ENCODE peak calls at places on chromosomes 5 and 9, in four cellular contexts. P is heart left ventricle; Y is CD4-positive, alpha-beta memory T cell; A is GM23248. S is an unnamed sample.

GRCh38 chr9:81851340-81851739 is 76.9 kb upstream of the SPATA31D4 start:
- DNase-seq in P (no peak), A (no peak), Y (no peak), S (no peak)

GRCh38 chr9:132548971-132549649 is 33.3 kb upstream of the BARHL1 start:
- DNase-seq in A (no peak), P (peak; percentile 10), Y (no peak), S (no peak)

GRCh38 chr5:83589786-83590185 is 118.2 kb downstream of the VCAN start:
- DNase-seq in P (no peak), A (no peak), Y (no peak), S (no peak)

GRCh38 chr9:80874276-80874675 is 815.1 kb downstream of the TLE1 start:
- DNase-seq in Y (no peak), A (peak; percentile 42), P (no peak), S (no peak)

GRCh38 chr9:119092125-119092524 is 277.1 kb downstream of the BRINP1 start:
- DNase-seq in P (no peak), A (peak; percentile 21), Y (no peak), S (no peak)

GRCh38 chr9:109990541-109990940 is 210.5 kb downstream of the PALM2AKAP2 start:
- DNase-seq in P (no peak), Y (no peak), A (peak; percentile 38), S (no peak)

GRCh38 chr5:178215263-178216002 is 11.1 kb downstream of the HNRNPAB start:
- DNase-seq in A (no peak), Y (no peak), P (no peak), S (no peak)

GRCh38 chr5:37187465-37187977 is 61.7 kb downstream of the CPLANE1 start:
- DNase-seq in P (no peak), A (no peak), Y (no peak), S (no peak)

GRCh38 chr5:59275537-59276276 is 617.8 kb downstream of the PDE4D start:
- DNase-seq in A (peak; percentile 63), P (no peak), Y (no peak), S (no peak)

GRCh38 chr5:107331882-107332281 is 338.9 kb downstream of the EFNA5 start:
- DNase-seq in P (no peak), Y (no peak), A (no peak), S (no peak)

GRCh38 chr5:151319334-151319733 is 15.8 kb upstream of the SLC36A3 start:
- DNase-seq in P (no peak), A (peak; percentile 39), Y (no peak), S (no peak)

GRCh38 chr9:38687389-38687842 is 32.5 kb downstream of the FAM240B start:
- DNase-seq in Y (peak; percentile 26), A (no peak), P (peak; percentile 79), S (peak; percentile 2)

GRCh38 chr5:111511174-111512025 is 935 bp downstream of the STARD4 start:
- DNase-seq in A (peak; percentile 64), P (no peak), Y (peak; percentile 12), S (no peak)

GRCh38 chr9:111798786-111799185 is 4.0 kb upstream of the SHOC1 start:
- DNase-seq in Y (no peak), P (no peak), A (peak; percentile 82), S (no peak)

GRCh38 chr5:144248015-144248414 is 77.3 kb downstream of the KCTD16 start:
- DNase-seq in Y (no peak), P (no peak), A (no peak), S (no peak)

GRCh38 chr9:9412241-9412640 is 1200.6 kb downstream of the PTPRD start:
- DNase-seq in P (no peak), Y (no peak), A (no peak), S (no peak)

GRCh38 chr9:8679405-8679951 is 879.9 kb upstream of the DMAC1 start:
- DNase-seq in A (no peak), P (no peak), Y (no peak), S (no peak)

GRCh38 chr9:133797406-133798150 is 59.4 kb upstream of the SARDH start:
- DNase-seq in A (no peak), P (no peak), Y (no peak), S (no peak)

GRCh38 chr5:16508730-16509531 is 43.3 kb upstream of the ZNF622 start:
- DNase-seq in Y (no peak), P (peak; percentile 79), A (peak; percentile 65), S (no peak)

GRCh38 chr5:80318212-80318611 is 1.6 kb upstream of the SPZ1 start:
- DNase-seq in Y (no peak), A (peak; percentile 79), P (no peak), S (no peak)

GRCh38 chr5:4191024-4191423 is 595.4 kb downstream of the IRX1 start:
- DNase-seq in P (no peak), Y (no peak), A (no peak), S (no peak)

GRCh38 chr5:148996270-148996669 is 66.6 kb downstream of the SH3TC2 start:
- DNase-seq in A (no peak), P (no peak), Y (no peak), S (no peak)

GRCh38 chr5:152505442-152506042 is 100.5 kb upstream of the NMUR2 start:
- DNase-seq in Y (peak; percentile 32), A (peak; percentile 70), P (no peak), S (no peak)

GRCh38 chr9:86713456-86713855 is 233.8 kb downstream of the GAS1 start:
- DNase-seq in A (peak; percentile 76), Y (no peak), P (no peak), S (no peak)

GRCh38 chr9:22010881-22011625 is 1.9 kb upstream of the CDKN2B start:
- DNase-seq in P (peak; percentile 55), Y (no peak), A (peak; percentile 56), S (no peak)

GRCh38 chr5:131628990-131629389 is 6.0 kb downstream of the RAPGEF6 start:
- DNase-seq in P (no peak), Y (no peak), A (peak; percentile 68), S (no peak)

GRCh38 chr5:31731016-31731415 is 92.1 kb downstream of the PDZD2 start:
- DNase-seq in A (no peak), Y (peak; percentile 56), P (no peak), S (peak; percentile 5)

GRCh38 chr5:10030219-10030831 is 219.4 kb downstream of the ATPSCKMT start:
- DNase-seq in P (no peak), Y (no peak), A (peak; percentile 55), S (no peak)

GRCh38 chr5:180603076-180603591 is 11.8 kb upstream of the SCGB3A1 start:
- DNase-seq in P (peak; percentile 42), Y (no peak), A (no peak), S (no peak)

GRCh38 chr5:179796877-179797608 is 3.3 kb downstream of the LTC4S start:
- DNase-seq in P (peak; percentile 63), A (no peak), Y (no peak), S (no peak)

GRCh38 chr9:38017149-38017884 is 51.7 kb downstream of the SHB start:
- DNase-seq in P (peak; percentile 78), Y (no peak), A (peak; percentile 53), S (no peak)

GRCh38 chr5:163447875-163448274 is 10.5 kb downstream of the CCNG1 start:
- DNase-seq in Y (no peak), P (no peak), A (no peak), S (no peak)

GRCh38 chr5:163445345-163445744 is 8.0 kb downstream of the CCNG1 start:
- DNase-seq in P (no peak), Y (no peak), A (no peak), S (no peak)

GRCh38 chr5:163448491-163448890 is 11.1 kb downstream of the CCNG1 start:
- DNase-seq in P (no peak), Y (no peak), A (no peak), S (no peak)

GRCh38 chr5:163444526-163444925 is 7.1 kb downstream of the CCNG1 start:
- DNase-seq in A (no peak), Y (no peak), P (no peak), S (no peak)

GRCh38 chr5:163447191-163447590 is 9.8 kb downstream of the CCNG1 start:
- DNase-seq in P (no peak), Y (no peak), A (no peak), S (no peak)
- H3K36me3 ChIP-seq in P (peaks cover 17% of the 10 kb centered on the region), Y (peaks cover 30% of the 10 kb centered on the region), A (peaks cover 71% of the 10 kb centered on the region), S (peaks cover 34% of the 10 kb centered on the region)

GRCh38 chr5:93189707-93190120 is 391.3 kb downstream of the NR2F1-AS1 start:
- DNase-seq in A (peak; percentile 94), P (no peak), Y (no peak), S (no peak)
- H3K4me1 ChIP-seq in A (peaks cover 58% of the 10 kb centered on the region), P (no peaks in the 10 kb centered on the region), Y (no peaks in the 10 kb centered on the region), S (no peaks in the 10 kb centered on the region)

GRCh38 chr9:131485206-131485605 is 17.5 kb upstream of the POMT1 start:
- DNase-seq in Y (no peak), P (no peak), A (no peak), S (no peak)

GRCh38 chr9:131487001-131487400 is 15.7 kb upstream of the POMT1 start:
- DNase-seq in P (no peak), A (no peak), Y (no peak), S (no peak)

GRCh38 chr9:131490514-131490913 is 12.2 kb upstream of the POMT1 start:
- DNase-seq in A (no peak), Y (no peak), P (no peak), S (no peak)

GRCh38 chr9:131485728-131486381 is 16.9 kb upstream of the POMT1 start:
- DNase-seq in P (no peak), Y (no peak), A (no peak), S (no peak)

GRCh38 chr9:131487621-131488031 is 15.1 kb upstream of the POMT1 start:
- DNase-seq in Y (no peak), A (no peak), P (peak; percentile 51), S (no peak)
- H3K36me3 ChIP-seq in Y (peaks cover 100% of the 10 kb centered on the region), A (peaks cover 14% of the 10 kb centered on the region), P (peaks cover 84% of the 10 kb centered on the region), S (peaks cover 100% of the 10 kb centered on the region)

GRCh38 chr5:139650689-139651501 is 2.7 kb downstream of the CXXC5 start:
- DNase-seq in A (peak; percentile 62), P (peak; percentile 70), Y (no peak), S (no peak)
- H3K4me1 ChIP-seq in A (peaks cover 50% of the 10 kb centered on the region), P (peaks cover 74% of the 10 kb centered on the region), Y (peaks cover 37% of the 10 kb centered on the region), S (peaks cover 31% of the 10 kb centered on the region)

GRCh38 chr5:6377121-6377520 is 1.2 kb downstream of the MED10 start:
- DNase-seq in A (peak; percentile 40), Y (no peak), P (no peak), S (no peak)

GRCh38 chr5:6373081-6373846 is 5.1 kb downstream of the MED10 start:
- DNase-seq in Y (no peak), P (no peak), A (no peak), S (no peak)

GRCh38 chr5:6370580-6370979 is 7.8 kb downstream of the MED10 start:
- DNase-seq in A (no peak), P (no peak), Y (no peak), S (no peak)

GRCh38 chr5:6371079-6371810 is 7.1 kb downstream of the MED10 start:
- DNase-seq in Y (no peak), A (no peak), P (no peak), S (no peak)

DNA sequence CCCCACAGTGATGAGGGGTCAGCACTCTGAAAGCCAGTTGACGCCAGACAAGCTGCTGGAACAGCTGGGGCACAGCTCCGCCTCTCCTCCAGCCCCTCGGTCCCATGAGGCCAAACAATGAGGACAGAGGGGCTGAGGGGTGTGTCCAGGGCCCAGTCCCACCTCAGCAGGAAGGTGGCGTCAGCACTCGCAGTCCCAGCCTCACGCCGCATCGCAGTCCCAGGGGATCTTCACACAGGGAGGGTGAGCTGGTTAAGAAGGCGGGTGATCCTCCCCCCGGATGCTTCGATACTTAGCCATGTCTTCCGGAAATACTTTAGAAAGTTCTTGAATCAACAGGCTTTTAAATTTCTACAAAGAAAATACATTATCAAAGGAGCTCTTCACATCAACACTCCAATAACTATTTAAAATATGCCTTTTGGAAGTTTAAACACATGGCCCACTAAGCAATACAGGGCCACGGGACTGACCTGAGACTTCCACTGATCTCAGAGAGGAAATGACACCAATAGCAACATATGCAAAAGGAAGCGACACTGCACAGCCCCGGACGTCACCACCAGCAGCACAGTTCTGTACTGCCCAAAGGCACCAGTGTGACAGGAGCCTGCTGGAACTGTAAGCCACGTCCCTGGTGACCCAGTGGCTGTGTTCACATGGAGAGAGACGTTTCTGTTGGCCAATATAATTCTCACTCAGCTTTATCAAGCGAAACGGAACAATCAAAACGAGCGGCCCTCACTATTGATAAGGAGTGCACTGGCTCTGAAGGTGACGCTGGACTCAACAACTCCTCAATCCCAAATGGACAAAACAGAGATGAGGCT is 5.9 kb downstream of the MED10 start:
- DNase-seq in A (no peak), P (no peak), Y (no peak), S (no peak)
- H3K36me3 ChIP-seq in A (peaks cover 50% of the 10 kb centered on the region), P (peaks cover 10% of the 10 kb centered on the region), Y (peaks cover 83% of the 10 kb centered on the region), S (peaks cover 77% of the 10 kb centered on the region)